ENCODE peak calls at places on chromosomes 5 and 9, in four cellular contexts. N is stimulated activated CD8-positive, alpha-beta memory T cell treated with anti-CD3 and anti-CD28 coated beads, Interleukin-2, amount 100 ng/mL, for 1 hour; O is dorsolateral prefrontal cortex; E is DMS153. X is an unnamed sample.

GRCh38 chr5:168111433-168111832 is 180.0 kb upstream of the WWC1 start:
- DNase-seq in N (no peak), O (no peak), E (no peak), X (no peak)

GRCh38 chr9:16308645-16309044 is 561.8 kb downstream of the BNC2 start:
- DNase-seq in N (no peak), O (no peak), E (no peak), X (no peak)

GRCh38 chr5:147180751-147181150 is 54.1 kb upstream of the STK32A start:
- DNase-seq in N (no peak), O (no peak), E (no peak), X (no peak)

GRCh38 chr5:180598316-180598701 is 7.0 kb upstream of the SCGB3A1 start:
- DNase-seq in N (no peak), O (no peak), E (no peak), X (no peak)

GRCh38 chr9:127886401-127886972 is 9.0 kb upstream of the AK1 start:
- DNase-seq in N (no peak), O (no peak), E (no peak), X (no peak)

GRCh38 chr5:177086918-177087706 is 397 bp downstream of the FGFR4 start:
- DNase-seq in N (peak), O (no peak), E (no peak), X (peak)

GRCh38 chr5:102418531-102418930 is 80.3 kb downstream of the SLCO6A1 start:
- DNase-seq in N (no peak), O (no peak), E (no peak), X (no peak)

GRCh38 chr9:70534471-70534870 is 120.0 kb upstream of the KLF9 start:
- DNase-seq in N (no peak), O (no peak), E (no peak), X (no peak)

GRCh38 chr9:98228392-98229089 is 26.9 kb downstream of the TBC1D2 start:
- DNase-seq in N (no peak), O (no peak), E (no peak), X (no peak)

GRCh38 chr9:91474656-91475055 is 51.0 kb upstream of the NFIL3 start:
- DNase-seq in N (no peak), O (no peak), E (no peak), X (no peak)

GRCh38 chr9:129610473-129611301 is 10.2 kb downstream of the C9orf50 start:
- DNase-seq in N (peak), O (peak), E (no peak), X (peak)

GRCh38 chr5:134466241-134467069 is 54.8 kb upstream of the CDKN2AIPNL start:
- DNase-seq in N (no peak), O (peak), E (peak), X (peak)

GRCh38 chr5:76617229-76617628 is 6.0 kb downstream of the F2RL2 start:
- DNase-seq in N (no peak), O (no peak), E (no peak), X (no peak)

GRCh38 chr5:135694016-135694415 is 115.2 kb upstream of the CXCL14 start:
- DNase-seq in N (no peak), O (no peak), E (no peak), X (no peak)

GRCh38 chr5:148829734-148830133 is 3.3 kb downstream of the ADRB2 start:
- DNase-seq in N (no peak), O (no peak), E (no peak), X (no peak)

GRCh38 chr5:110159202-110159601 is 469.5 kb downstream of the MAN2A1 start:
- DNase-seq in N (no peak), O (no peak), E (no peak), X (no peak)

GRCh38 chr5:9644630-9645029 is 14.5 kb upstream of the TAS2R1 start:
- DNase-seq in N (no peak), O (no peak), E (no peak), X (no peak)

GRCh38 chr9:35826071-35826701 is 2.3 kb downstream of the FAM221B start:
- DNase-seq in N (no peak), O (no peak), E (peak), X (peak)

GRCh38 chr5:172919525-172920446 is 39.4 kb upstream of the RPL26L1 start:
- DNase-seq in N (no peak), O (no peak), E (no peak), X (no peak)

GRCh38 chr9:85038824-85039540 is 369.5 kb downstream of the NTRK2 start:
- DNase-seq in N (no peak), O (no peak), E (no peak), X (no peak)

GRCh38 chr5:143400541-143401252 is 2.8 kb downstream of the NR3C1 start:
- DNase-seq in N (no peak), O (no peak), E (peak), X (no peak)

GRCh38 chr9:128633601-128634000 is 23.0 kb downstream of the DYNC2I2 start:
- DNase-seq in N (no peak), O (no peak), E (no peak), X (no peak)

GRCh38 chr5:44983006-44983405 is 174.3 kb downstream of the MRPS30 start:
- DNase-seq in N (no peak), O (no peak), E (no peak), X (no peak)

GRCh38 chr9:29203216-29203930 is 1630.1 kb upstream of the C9orf72 start:
- DNase-seq in N (no peak), O (no peak), E (no peak), X (no peak)

GRCh38 chr5:67182406-67182805 is 14.2 kb downstream of the CD180 start:
- DNase-seq in N (no peak), O (no peak), E (no peak), X (no peak)

GRCh38 chr9:113143432-113144227 is 7.2 kb upstream of the SLC31A2 start:
- DNase-seq in N (no peak), O (no peak), E (no peak), X (no peak)

GRCh38 chr9:137311171-137311970 is 9.3 kb upstream of the NRARP start:
- DNase-seq in N (no peak), O (no peak), E (peak), X (peak)

GRCh38 chr9:134490446-134490845 is 151.2 kb upstream of the COL5A1 start:
- DNase-seq in N (no peak), O (no peak), E (no peak), X (no peak)

GRCh38 chr9:122031806-122032205 is 61.3 kb downstream of the TTLL11 start:
- DNase-seq in N (no peak), O (no peak), E (no peak), X (no peak)

GRCh38 chr5:91150189-91150588 is 232.9 kb downstream of the ARRDC3 start:
- DNase-seq in N (no peak), O (no peak), E (no peak), X (no peak)

GRCh38 chr5:73789851-73790281 is 163.9 kb downstream of the ARHGEF28 start:
- DNase-seq in N (no peak), O (no peak), E (no peak), X (no peak)

GRCh38 chr9:19641046-19641445 is 147.8 kb downstream of the SLC24A2 start:
- DNase-seq in N (no peak), O (no peak), E (no peak), X (no peak)